ENCODE peak calls at places on chromosomes 7 and 10, in nine cellular contexts. E, O, L, J, S, N, B, P and U are unnamed samples.

GRCh38 chr7:12321248-12321647 is 82.4 kb downstream of the VWDE start:
- DNase-seq in E (peak; percentile 7), O (no peak), L (no peak), J (no peak), S (no peak), N (no peak), B (no peak), P (no peak), U (no peak)

GRCh38 chr7:42232275-42232674 is 4.7 kb downstream of the GLI3 start:
- DNase-seq in E (peak; percentile 31), O (no peak), L (peak; percentile 76), J (no peak), S (peak; percentile 78), N (no peak), B (no peak), P (peak; percentile 94), U (no peak)

GRCh38 chr7:44882899-44883298 is 2.4 kb downstream of the PURB start:
- DNase-seq in E (peak; percentile 26), O (no peak), L (no peak), J (no peak), S (no peak), N (no peak), B (no peak), P (no peak), U (no peak)

GRCh38 chr7:115533785-115534184 is 496.8 kb downstream of the TFEC start:
- DNase-seq in E (peak; percentile 60), O (no peak), L (no peak), J (no peak), S (no peak), N (no peak), B (no peak), P (no peak), U (no peak)

GRCh38 chr7:17147409-17147808 is 151.0 kb upstream of the AHR start:
- DNase-seq in E (no peak), O (no peak), L (no peak), J (no peak), S (no peak), N (no peak), B (no peak), P (no peak), U (no peak)

GRCh38 chr7:68841004-68841403 is 757.3 kb upstream of the AUTS2 start:
- DNase-seq in E (no peak), O (no peak), L (no peak), J (no peak), S (no peak), N (no peak), B (no peak), P (no peak), U (no peak)

GRCh38 chr7:93856319-93856718 is 34.2 kb downstream of the TFPI2 start:
- DNase-seq in E (peak; percentile 0), O (no peak), L (no peak), J (no peak), S (no peak), N (no peak), B (no peak), P (peak; percentile 79), U (no peak)

GRCh38 chr7:44673324-44673723 is 66.9 kb downstream of the OGDH start:
- DNase-seq in E (no peak), O (no peak), L (no peak), J (no peak), S (no peak), N (peak; percentile 12), B (no peak), P (no peak), U (no peak)

GRCh38 chr7:75943864-75944263 is 28.9 kb downstream of the POR start:
- DNase-seq in E (peak; percentile 65), O (no peak), L (no peak), J (no peak), S (no peak), N (peak; percentile 52), B (peak; percentile 59), P (peak; percentile 92), U (no peak)

DNA sequence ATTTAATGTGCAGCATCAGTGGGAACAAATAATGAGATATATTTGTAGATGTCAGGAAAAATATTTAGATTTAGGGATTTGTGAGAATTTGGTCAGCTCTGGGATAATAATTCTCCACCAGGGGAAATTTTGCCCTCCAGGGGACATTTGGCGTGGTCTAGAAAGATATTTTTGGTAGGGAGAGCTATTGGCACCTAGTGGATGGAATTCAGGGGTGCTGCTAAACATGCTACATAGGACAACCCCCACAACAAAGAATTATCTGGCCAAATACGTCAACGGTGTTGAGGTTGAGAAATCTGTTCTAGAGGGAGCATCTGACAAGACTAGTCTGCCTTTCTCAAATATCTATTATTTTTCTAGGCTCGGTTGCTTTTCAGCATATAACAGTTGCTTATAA is 2.1 kb downstream of the ADK start:
- DNase-seq in E (peak; percentile 66), O (no peak), L (peak; percentile 45), J (no peak), S (no peak), N (no peak), B (no peak), P (peak; percentile 64), U (no peak)
- TF ChIP-seq CTCF in E (peak; percentile 61), O (peak; percentile 23), L (peak; percentile 40), J (peak; percentile 73), S (peak; percentile 49), N (no peak), B (no peak), P (peak; percentile 69), U (no peak)

GRCh38 chr7:122304996-122305421 is 459 bp upstream of the FEZF1 start:
- DNase-seq in E (no peak), O (no peak), L (no peak), J (no peak), S (no peak), N (no peak), B (no peak), P (no peak), U (no peak)

GRCh38 chr7:122305475-122306319 is 1.1 kb upstream of the FEZF1 start:
- DNase-seq in E (no peak), O (peak; percentile 60), L (peak; percentile 76), J (no peak), S (no peak), N (peak; percentile 14), B (no peak), P (no peak), U (no peak)

GRCh38 chr7:122307228-122307619 is 2.7 kb upstream of the FEZF1 start:
- DNase-seq in E (no peak), O (peak; percentile 53), L (peak; percentile 51), J (no peak), S (no peak), N (no peak), B (no peak), P (no peak), U (no peak)

GRCh38 chr7:122304604-122304975 is at the start of gene FEZF1:
- DNase-seq in E (no peak), O (peak; percentile 78), L (peak; percentile 97), J (no peak), S (no peak), N (no peak), B (no peak), P (no peak), U (no peak)

DNA sequence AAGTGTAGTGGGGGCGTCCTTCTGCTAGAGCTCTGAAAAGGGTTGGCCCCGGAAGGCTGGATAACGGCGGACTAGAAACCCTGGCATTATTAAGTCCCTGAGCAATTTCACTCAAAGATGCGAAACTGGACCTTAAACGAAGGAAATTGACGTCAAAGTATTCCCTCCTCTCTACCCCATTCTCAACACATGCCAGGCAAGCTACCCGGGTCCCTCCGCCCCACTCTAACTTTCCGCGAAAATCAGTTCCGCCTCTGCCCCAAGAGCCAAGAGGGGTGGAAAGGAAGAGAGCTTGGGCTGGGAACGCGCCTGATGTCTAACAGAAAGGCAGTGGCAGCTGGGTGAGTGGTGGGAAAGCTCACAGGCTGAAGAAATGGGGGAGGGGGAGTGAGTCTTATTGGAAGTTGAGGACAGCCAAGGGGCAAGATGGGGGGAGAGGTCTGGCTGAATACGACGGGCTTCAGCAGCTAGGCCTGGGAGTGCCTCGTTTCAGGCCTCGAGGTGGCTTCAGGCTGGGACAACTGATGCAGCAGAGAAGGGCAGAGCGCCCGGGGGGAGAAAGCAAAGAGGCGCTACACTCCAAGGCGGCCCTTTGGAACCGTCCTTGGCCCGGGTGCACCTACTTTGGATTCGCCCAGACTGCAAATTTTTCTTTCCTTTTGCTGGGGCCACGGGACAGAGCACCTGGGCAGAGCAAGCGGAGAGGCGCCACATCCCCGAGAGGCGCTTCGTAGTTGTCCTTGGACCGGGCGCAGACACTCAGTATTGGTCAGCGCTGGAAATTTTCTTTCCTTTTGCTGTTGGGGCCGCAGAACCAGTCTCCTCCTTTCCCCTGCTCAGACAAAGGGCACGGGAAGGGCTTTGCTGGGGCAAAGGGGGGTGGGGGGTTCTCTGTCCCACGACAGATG is 2.0 kb upstream of the FEZF1 start:
- DNase-seq in E (no peak), O (peak; percentile 40), L (peak; percentile 73), J (no peak), S (no peak), N (no peak), B (no peak), P (no peak), U (no peak)
- H3K27me3 ChIP-seq in E (peaks cover 83% of the 10 kb centered on the region), O (no peaks in the 10 kb centered on the region), L (no peaks in the 10 kb centered on the region), J (peaks cover 84% of the 10 kb centered on the region), S (peaks cover 97% of the 10 kb centered on the region), N (peaks cover 96% of the 10 kb centered on the region), B (peaks cover 53% of the 10 kb centered on the region), P (peaks cover 77% of the 10 kb centered on the region), U (peaks cover 93% of the 10 kb centered on the region)

GRCh38 chr7:157541796-157542668 is 205.2 kb downstream of the DNAJB6 start:
- DNase-seq in E (no peak), O (no peak), L (no peak), J (no peak), S (peak; percentile 34), N (no peak), B (no peak), P (no peak), U (no peak)

GRCh38 chr7:157542669-157543021 is 205.8 kb downstream of the DNAJB6 start:
- DNase-seq in E (no peak), O (no peak), L (no peak), J (no peak), S (peak; percentile 41), N (no peak), B (no peak), P (no peak), U (no peak)

GRCh38 chr7:157543791-157544190 is 207.0 kb downstream of the DNAJB6 start:
- DNase-seq in E (no peak), O (no peak), L (no peak), J (no peak), S (no peak), N (no peak), B (no peak), P (no peak), U (no peak)

GRCh38 chr7:157544226-157544625 is 207.4 kb downstream of the DNAJB6 start:
- DNase-seq in E (no peak), O (no peak), L (no peak), J (no peak), S (peak; percentile 46), N (no peak), B (no peak), P (no peak), U (no peak)

DNA sequence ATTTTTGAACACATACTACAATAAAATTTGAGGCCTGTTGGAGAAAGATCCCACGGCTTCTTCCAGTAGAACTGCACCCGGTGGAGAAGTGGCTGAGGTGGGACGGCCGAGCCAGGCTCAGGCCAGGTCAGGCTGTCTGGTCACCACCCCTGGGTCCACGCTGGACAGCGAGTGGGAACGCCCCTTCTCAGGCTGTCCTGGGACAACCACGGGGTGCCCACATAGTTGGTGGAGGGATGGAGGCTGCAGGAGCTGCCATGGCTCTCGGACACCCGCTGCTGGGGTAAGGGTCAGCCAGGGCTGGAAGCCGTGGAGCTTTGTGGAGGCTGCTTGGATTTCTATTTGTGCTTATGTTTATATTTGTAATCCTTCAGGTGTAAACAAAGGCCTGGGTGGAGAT is 206.5 kb downstream of the DNAJB6 start:
- DNase-seq in E (no peak), O (no peak), L (no peak), J (no peak), S (peak; percentile 50), N (no peak), B (no peak), P (no peak), U (no peak)
- H3K9me3 ChIP-seq in E (peaks cover 67% of the 10 kb centered on the region), O (no peaks in the 10 kb centered on the region), L (no peaks in the 10 kb centered on the region), J (peaks cover 97% of the 10 kb centered on the region), S (no peaks in the 10 kb centered on the region), N (no peaks in the 10 kb centered on the region), B (no peaks in the 10 kb centered on the region), P (peaks cover 24% of the 10 kb centered on the region), U (no peaks in the 10 kb centered on the region)

GRCh38 chr7:36405409-36405803 is 15.7 kb downstream of the ANLN start:
- DNase-seq in E (no peak), O (no peak), L (no peak), J (no peak), S (no peak), N (no peak), B (no peak), P (no peak), U (no peak)
- TF ChIP-seq CTCF in E (no peak), O (no peak), L (no peak), J (no peak), S (no peak), N (no peak), B (no peak), P (no peak), U (no peak)